ENCODE peak calls at places on chromosomes 13 and 19, in six cellular contexts. T, E, Z, X, N and H are unnamed samples.
A peak's percentile ranks its signal among the peaks of the same experiment; 100 is the strongest.

GRCh38 chr19:46818812-46819211 is 30.4 kb upstream of the SLC1A5 start:
- DNase-seq in T (no peak), E (peak; percentile 45), X (no peak), N (no peak), Z (no peak), H (no peak)

GRCh38 chr19:31054430-31054829 is 294.8 kb downstream of the TSHZ3 start:
- DNase-seq in N (peak; percentile 35), Z (no peak), X (peak; percentile 5), T (peak; percentile 23), E (peak; percentile 18), H (no peak)

GRCh38 chr13:101453784-101454201 is 1.3 kb downstream of the ITGBL1 start:
- DNase-seq in X (no peak), Z (no peak), T (no peak), E (peak; percentile 1), N (no peak), H (peak; percentile 57)

GRCh38 chr13:48585456-48585840 is 52.6 kb upstream of the RCBTB2 start:
- DNase-seq in E (no peak), N (peak; percentile 61), Z (no peak), T (no peak), X (no peak), H (no peak)

GRCh38 chr13:80945328-80945727 is 604.4 kb upstream of the SPRY2 start:
- DNase-seq in E (no peak), N (no peak), Z (no peak), T (no peak), X (no peak), H (no peak)

GRCh38 chr19:36090930-36091695 is 19.8 kb upstream of the OVOL3 start:
- DNase-seq in N (no peak), T (no peak), X (no peak), Z (no peak), E (no peak), H (peak; percentile 5)

GRCh38 chr19:9986787-9987281 is 23.5 kb downstream of the COL5A3 start:
- DNase-seq in E (no peak), T (peak; percentile 59), N (no peak), X (no peak), Z (no peak), H (no peak)

GRCh38 chr13:37403776-37404497 is 194.6 kb downstream of the POSTN start:
- DNase-seq in T (no peak), N (no peak), E (no peak), X (peak; percentile 95), Z (no peak), H (no peak)

GRCh38 chr13:42266464-42266863 is 5.5 kb upstream of the AKAP11 start:
- DNase-seq in E (no peak), X (peak; percentile 16), T (no peak), Z (no peak), N (no peak), H (no peak)

GRCh38 chr13:65553328-65553727 is 1676.8 kb downstream of the PCDH9 start:
- DNase-seq in Z (no peak), N (no peak), E (no peak), X (no peak), T (no peak), H (peak; percentile 41)

GRCh38 chr13:29569253-29570057 is 26.0 kb downstream of the SLC7A1 start:
- DNase-seq in Z (no peak), T (no peak), X (no peak), E (no peak), N (peak; percentile 44), H (no peak)

GRCh38 chr19:39335168-39335567 is 675 bp downstream of the GMFG start:
- DNase-seq in E (peak; percentile 49), Z (no peak), T (no peak), X (no peak), N (no peak), H (no peak)

GRCh38 chr13:29465741-29466293 is 129.7 kb downstream of the SLC7A1 start:
- DNase-seq in N (no peak), T (peak; percentile 41), Z (no peak), X (no peak), E (no peak), H (peak; percentile 80)

GRCh38 chr13:30776661-30777060 is 41.3 kb downstream of the ALOX5AP start:
- DNase-seq in X (no peak), E (no peak), Z (no peak), N (no peak), T (no peak), H (no peak)

GRCh38 chr13:95362666-95363065 is 61.4 kb upstream of the ABCC4 start:
- DNase-seq in T (no peak), N (no peak), Z (no peak), E (no peak), X (no peak), H (no peak)

GRCh38 chr13:110140099-110140498 is 166.9 kb downstream of the COL4A1 start:
- DNase-seq in X (no peak), T (no peak), N (no peak), E (no peak), Z (no peak), H (no peak)

GRCh38 chr13:110136660-110137585 is 170.0 kb downstream of the COL4A1 start:
- DNase-seq in E (no peak), X (no peak), N (no peak), Z (no peak), T (no peak), H (no peak)

GRCh38 chr13:110137677-110138008 is 169.3 kb downstream of the COL4A1 start:
- DNase-seq in T (peak; percentile 43), E (peak; percentile 28), N (peak; percentile 36), Z (peak; percentile 68), X (no peak), H (no peak)

GRCh38 chr13:110138009-110138699 is 168.8 kb downstream of the COL4A1 start:
- DNase-seq in T (peak; percentile 73), X (no peak), Z (peak; percentile 64), E (peak; percentile 67), N (peak; percentile 53), H (peak; percentile 88)

DNA sequence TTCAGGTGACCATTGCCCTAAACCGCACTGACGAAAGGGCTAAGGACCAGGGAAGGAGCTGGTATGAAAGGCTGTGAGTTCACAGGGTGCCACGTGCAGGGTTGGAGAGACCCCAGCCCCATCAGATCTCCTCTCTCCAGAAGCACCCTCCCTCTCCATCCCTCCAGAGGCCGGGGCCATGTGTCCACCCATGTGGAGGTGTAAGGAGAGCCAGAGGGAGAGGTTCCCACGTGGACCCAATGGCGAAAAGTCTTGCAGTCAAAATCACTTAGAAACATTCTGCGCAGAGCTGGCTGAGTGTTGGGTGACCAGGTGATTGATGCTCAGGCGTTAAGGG is 168.3 kb downstream of the COL4A1 start:
- DNase-seq in T (no peak), X (no peak), E (peak; percentile 2), Z (no peak), N (no peak), H (no peak)
- H3K4me3 ChIP-seq in T (peak overlapping the region; percentile 66), X (peak overlapping the region; percentile 63), E (no peak overlapping the region), Z (peak overlapping the region; percentile 61), N (peak overlapping the region; percentile 57), H (peak overlapping the region; percentile 79)

GRCh38 chr13:36131215-36131930 is at the start of gene DCLK1:
- DNase-seq in N (peak; percentile 45), Z (no peak), E (no peak), T (peak; percentile 75), X (no peak), H (peak; percentile 80)

GRCh38 chr13:36130542-36131214 is 504 bp downstream of the DCLK1 start:
- DNase-seq in T (peak; percentile 45), X (no peak), N (no peak), E (no peak), Z (no peak), H (peak; percentile 76)

GRCh38 chr13:36133950-36134349 is 2.8 kb upstream of the DCLK1 start:
- DNase-seq in X (no peak), E (no peak), Z (no peak), T (no peak), N (no peak), H (no peak)

GRCh38 chr13:36130168-36130541 is 1.0 kb downstream of the DCLK1 start:
- DNase-seq in X (no peak), Z (no peak), T (no peak), N (no peak), E (no peak), H (no peak)

DNA sequence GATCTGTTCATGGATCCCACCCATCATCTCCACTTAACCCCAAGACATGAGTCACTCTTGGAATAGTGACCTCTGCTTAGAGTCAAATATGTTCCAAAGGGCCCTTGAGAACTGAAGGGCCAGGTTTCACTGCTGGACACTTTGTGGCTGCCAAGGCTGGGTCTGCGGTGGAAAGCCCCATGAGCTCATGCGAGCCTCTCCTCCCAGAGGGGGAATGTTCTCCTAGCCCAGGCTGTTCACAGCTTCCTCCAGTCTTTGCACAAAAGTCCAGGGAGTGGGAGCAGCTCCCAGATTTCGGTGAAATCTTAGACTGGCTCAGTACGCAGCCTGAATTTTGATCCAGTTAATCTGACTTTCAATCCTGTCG is 732 bp upstream of the DCLK1 start:
- DNase-seq in Z (no peak), X (no peak), E (no peak), N (peak; percentile 29), T (peak; percentile 68), H (peak; percentile 71)
- H3K4me3 ChIP-seq in Z (no peak overlapping the region), X (no peak overlapping the region), E (no peak overlapping the region), N (no peak overlapping the region), T (peak overlapping the region; percentile 59), H (no peak overlapping the region)

GRCh38 chr19:1243768-1244692 is 2.5 kb downstream of the ATP5F1D start:
- DNase-seq in T (peak; percentile 86), Z (peak; percentile 94), X (no peak), N (peak; percentile 91), E (peak; percentile 87), H (peak; percentile 96)
- H3K4me3 ChIP-seq in T (peak overlapping the region; percentile 32), Z (peak overlapping the region; percentile 40), X (no peak overlapping the region), N (peak overlapping the region; percentile 10), E (no peak overlapping the region), H (peak overlapping the region; percentile 41)

GRCh38 chr19:1418494-1418775 is 11.0 kb downstream of the DAZAP1 start:
- DNase-seq in Z (no peak), E (no peak), N (no peak), X (no peak), T (no peak), H (no peak)

GRCh38 chr19:1417681-1418493 is 10.5 kb downstream of the DAZAP1 start:
- DNase-seq in Z (no peak), N (no peak), T (no peak), E (no peak), X (no peak), H (no peak)

GRCh38 chr19:1417145-1417544 is 9.8 kb downstream of the DAZAP1 start:
- DNase-seq in Z (no peak), N (no peak), X (no peak), T (no peak), E (no peak), H (no peak)

GRCh38 chr19:1418951-1419735 is 11.8 kb downstream of the DAZAP1 start:
- DNase-seq in Z (no peak), N (no peak), X (no peak), E (no peak), T (no peak), H (no peak)

DNA sequence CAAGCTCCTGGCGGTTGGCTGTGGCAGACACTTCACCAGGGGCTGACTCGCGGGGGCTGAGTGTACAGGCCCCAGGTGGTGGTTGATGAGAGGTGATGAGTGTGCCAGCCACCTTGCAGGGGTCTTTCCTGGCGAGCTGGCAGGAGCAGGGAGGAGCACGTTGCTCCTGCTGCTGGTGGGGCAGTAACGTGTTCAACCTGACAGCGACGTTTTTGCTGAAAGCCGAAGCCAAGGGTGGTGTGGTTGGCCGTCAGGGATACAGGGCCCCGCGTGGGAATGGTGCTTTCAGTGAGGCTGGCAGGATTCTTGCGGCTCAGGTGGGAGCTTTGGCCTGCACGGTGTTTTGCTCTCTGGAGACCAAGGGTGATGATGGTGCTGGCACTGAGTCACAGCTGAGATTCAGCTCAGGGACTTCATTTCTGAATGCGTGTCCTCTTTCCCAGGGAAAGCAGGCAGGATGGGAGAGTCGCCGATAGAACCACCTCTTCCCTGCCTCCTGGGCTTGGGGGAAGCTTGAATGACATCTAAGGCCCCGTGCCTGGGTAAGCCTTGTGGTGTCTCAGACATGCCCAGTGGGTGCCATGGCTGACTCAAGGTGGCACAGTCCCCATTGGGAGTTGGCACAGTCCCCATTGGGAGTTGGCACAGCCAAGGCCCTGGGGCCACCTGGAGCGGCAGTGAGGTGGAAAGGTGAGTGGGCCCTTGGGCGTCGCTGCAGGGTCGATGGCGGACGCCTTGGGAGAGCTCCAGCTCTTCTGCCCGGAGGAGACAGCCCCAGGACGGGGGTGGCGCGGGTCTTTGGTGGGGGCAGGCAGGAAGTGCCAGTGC is 8.8 kb downstream of the DAZAP1 start:
- DNase-seq in X (no peak), T (no peak), Z (no peak), N (no peak), E (no peak), H (no peak)
- H3K4me3 ChIP-seq in X (no peak overlapping the region), T (peak overlapping the region; percentile 31), Z (no peak overlapping the region), N (no peak overlapping the region), E (peak overlapping the region; percentile 19), H (no peak overlapping the region)